ENCODE peak calls at places on chromosomes 13 and 19, in four cellular contexts. One of them, this sample, is unnamed.

GRCh38 chr13:90281709-90282108 is 1065.8 kb upstream of the MIR17HG start:
- DNase-seq in SK-N-SH: no peak
- DNase-seq in GM12878: no peak
- DNase-seq in H1: no peak
- DNase-seq in this sample: no peak

GRCh38 chr13:33838567-33839131 is 20.7 kb downstream of the RFC3 start:
- DNase-seq in GM12878: no peak
- DNase-seq in H1: no peak
- DNase-seq in SK-N-SH: no peak
- DNase-seq in this sample: no peak

GRCh38 chr13:20230913-20231838 is 943 bp downstream of the GJB6 start:
- DNase-seq in GM12878: no peak
- DNase-seq in SK-N-SH: no peak
- DNase-seq in H1: peak; percentile 54
- DNase-seq in this sample: no peak

GRCh38 chr19:20167020-20167644 is at the start of gene ZNF486:
- DNase-seq in GM12878: no peak
- DNase-seq in H1: peak; percentile 95
- DNase-seq in SK-N-SH: peak; percentile 85
- DNase-seq in this sample: peak; percentile 80

GRCh38 chr13:41313659-41314197 is 2.7 kb downstream of the NAA16 start:
- DNase-seq in GM12878: no peak
- DNase-seq in H1: no peak
- DNase-seq in SK-N-SH: no peak
- DNase-seq in this sample: no peak

GRCh38 chr19:46716013-46716671 is 772 bp downstream of the PRKD2 start:
- DNase-seq in H1: peak; percentile 77
- DNase-seq in GM12878: no peak
- DNase-seq in SK-N-SH: peak; percentile 82
- DNase-seq in this sample: no peak

GRCh38 chr19:46016426-46017094 is 6.3 kb downstream of the PGLYRP1 start:
- DNase-seq in SK-N-SH: peak; percentile 94
- DNase-seq in GM12878: peak; percentile 11
- DNase-seq in H1: peak; percentile 86
- DNase-seq in this sample: peak; percentile 43

GRCh38 chr13:97328222-97328790 is 105.7 kb upstream of the RAP2A start:
- DNase-seq in H1: no peak
- DNase-seq in GM12878: no peak
- DNase-seq in SK-N-SH: no peak
- DNase-seq in this sample: no peak

GRCh38 chr19:16822648-16823047 is 6.5 kb upstream of the SIN3B start:
- DNase-seq in GM12878: no peak
- DNase-seq in H1: no peak
- DNase-seq in SK-N-SH: no peak
- DNase-seq in this sample: no peak

GRCh38 chr19:46999878-47000277 is 19.8 kb upstream of the NPAS1 start:
- DNase-seq in GM12878: no peak
- DNase-seq in SK-N-SH: no peak
- DNase-seq in H1: no peak
- DNase-seq in this sample: no peak

GRCh38 chr19:16588089-16588823 is 16.0 kb upstream of the SLC35E1 start:
- DNase-seq in SK-N-SH: peak; percentile 68
- DNase-seq in GM12878: peak; percentile 90
- DNase-seq in H1: no peak
- DNase-seq in this sample: no peak

GRCh38 chr19:9871626-9872338 is 36.7 kb downstream of the PIN1 start:
- DNase-seq in SK-N-SH: no peak
- DNase-seq in H1: no peak
- DNase-seq in GM12878: no peak
- DNase-seq in this sample: peak; percentile 79

GRCh38 chr19:45424191-45425058 is 708 bp upstream of the ERCC1 start:
- DNase-seq in GM12878: no peak
- DNase-seq in SK-N-SH: peak; percentile 67
- DNase-seq in H1: peak; percentile 76
- DNase-seq in this sample: peak; percentile 86

GRCh38 chr13:107450931-107451330 is 764.4 kb downstream of the LIG4 start:
- DNase-seq in GM12878: no peak
- DNase-seq in H1: no peak
- DNase-seq in SK-N-SH: no peak
- DNase-seq in this sample: no peak

GRCh38 chr19:52516191-52516590 is 11.3 kb upstream of the ZNF808 start:
- DNase-seq in H1: no peak
- DNase-seq in SK-N-SH: no peak
- DNase-seq in GM12878: no peak
- DNase-seq in this sample: no peak

GRCh38 chr13:64675256-64675892 is 2554.8 kb downstream of the PCDH9 start:
- DNase-seq in SK-N-SH: no peak
- DNase-seq in H1: no peak
- DNase-seq in GM12878: no peak
- DNase-seq in this sample: peak; percentile 32

GRCh38 chr13:77222909-77223308 is 104.0 kb downstream of the MYCBP2 start:
- DNase-seq in H1: no peak
- DNase-seq in SK-N-SH: no peak
- DNase-seq in GM12878: no peak
- DNase-seq in this sample: no peak

GRCh38 chr19:29544656-29545360 is 19.0 kb downstream of the VSTM2B start:
- DNase-seq in H1: peak; percentile 31
- DNase-seq in SK-N-SH: no peak
- DNase-seq in GM12878: no peak
- DNase-seq in this sample: no peak

GRCh38 chr13:19984430-19985218 is 26.1 kb downstream of the ZMYM2 start:
- DNase-seq in SK-N-SH: peak; percentile 20
- DNase-seq in H1: no peak
- DNase-seq in GM12878: peak; percentile 50
- DNase-seq in this sample: peak; percentile 16

GRCh38 chr13:24261566-24261965 is 47.8 kb upstream of the C1QTNF9 start:
- DNase-seq in GM12878: no peak
- DNase-seq in SK-N-SH: no peak
- DNase-seq in H1: no peak
- DNase-seq in this sample: no peak

GRCh38 chr13:107851670-107852460 is 363.5 kb downstream of the LIG4 start:
- DNase-seq in GM12878: no peak
- DNase-seq in H1: no peak
- DNase-seq in SK-N-SH: no peak
- DNase-seq in this sample: no peak

GRCh38 chr19:46944918-46945628 is 74.6 kb upstream of the NPAS1 start:
- DNase-seq in GM12878: no peak
- DNase-seq in H1: peak; percentile 52
- DNase-seq in SK-N-SH: peak; percentile 34
- DNase-seq in this sample: no peak

GRCh38 chr13:83907196-83907989 is 25.1 kb upstream of the SLITRK1 start:
- DNase-seq in H1: no peak
- DNase-seq in SK-N-SH: no peak
- DNase-seq in GM12878: no peak
- DNase-seq in this sample: no peak

GRCh38 chr13:77810430-77810829 is 108.2 kb downstream of the EDNRB start:
- DNase-seq in SK-N-SH: peak; percentile 23
- DNase-seq in GM12878: no peak
- DNase-seq in H1: no peak
- DNase-seq in this sample: no peak

GRCh38 chr19:23673132-23673531 is 13.9 kb downstream of the ZNF675 start:
- DNase-seq in GM12878: no peak
- DNase-seq in SK-N-SH: no peak
- DNase-seq in H1: no peak
- DNase-seq in this sample: no peak

GRCh38 chr13:31970237-31970930 is 61.2 kb upstream of the FRY start:
- DNase-seq in SK-N-SH: no peak
- DNase-seq in H1: no peak
- DNase-seq in GM12878: no peak
- DNase-seq in this sample: no peak

GRCh38 chr13:30465541-30466357 is at the start of gene HMGB1:
- DNase-seq in H1: peak; percentile 94
- DNase-seq in SK-N-SH: peak; percentile 88
- DNase-seq in GM12878: peak; percentile 97
- DNase-seq in this sample: peak; percentile 98

GRCh38 chr19:52600639-52601024 is 30.5 kb downstream of the ZNF701 start:
- DNase-seq in H1: no peak
- DNase-seq in GM12878: no peak
- DNase-seq in SK-N-SH: no peak
- DNase-seq in this sample: peak; percentile 54

GRCh38 chr19:46815833-46816627 is 27.6 kb upstream of the SLC1A5 start:
- DNase-seq in SK-N-SH: no peak
- DNase-seq in H1: no peak
- DNase-seq in GM12878: no peak
- DNase-seq in this sample: peak; percentile 67

GRCh38 chr19:15107056-15108010 is at the start of gene SYDE1:
- DNase-seq in SK-N-SH: peak; percentile 88
- DNase-seq in H1: peak; percentile 83
- DNase-seq in GM12878: no peak
- DNase-seq in this sample: peak; percentile 50

GRCh38 chr19:18322759-18323460 is at the start of gene LSM4:
- DNase-seq in SK-N-SH: peak; percentile 97
- DNase-seq in H1: peak; percentile 99
- DNase-seq in GM12878: peak; percentile 96
- DNase-seq in this sample: peak; percentile 95
- H3K4me1 ChIP-seq in SK-N-SH: peaks cover 30% of the 10 kb centered on the region
- H3K4me1 ChIP-seq in H1: peaks cover 7% of the 10 kb centered on the region
- H3K4me1 ChIP-seq in GM12878: peaks cover 32% of the 10 kb centered on the region
- H3K4me1 ChIP-seq in this sample: peaks cover 73% of the 10 kb centered on the region

GRCh38 chr19:13839938-13840750 is 36.8 kb upstream of the NANOS3 start:
- DNase-seq in GM12878: no peak
- DNase-seq in H1: no peak
- DNase-seq in SK-N-SH: no peak
- DNase-seq in this sample: no peak
- TF ChIP-seq TCF12 in GM12878: no peak
- TF ChIP-seq TCF12 in H1: no peak
- TF ChIP-seq TCF12 in SK-N-SH: no peak
- TF ChIP-seq TCF12 in this sample: no peak

GRCh38 chr13:51261610-51262249 is 39.5 kb downstream of the FAM124A start:
- DNase-seq in SK-N-SH: no peak
- DNase-seq in GM12878: no peak
- DNase-seq in H1: peak; percentile 43
- DNase-seq in this sample: no peak
- H3K4me1 ChIP-seq in SK-N-SH: peaks cover 18% of the 10 kb centered on the region
- H3K4me1 ChIP-seq in GM12878: no peaks in the 10 kb centered on the region
- H3K4me1 ChIP-seq in H1: peaks cover 15% of the 10 kb centered on the region
- H3K4me1 ChIP-seq in this sample: no peaks in the 10 kb centered on the region

GRCh38 chr13:110497003-110497402 is 64.5 kb downstream of the RAB20 start:
- DNase-seq in GM12878: no peak
- DNase-seq in H1: no peak
- DNase-seq in SK-N-SH: no peak
- DNase-seq in this sample: no peak
- TF ChIP-seq TCF12 in GM12878: no peak
- TF ChIP-seq TCF12 in H1: no peak
- TF ChIP-seq TCF12 in SK-N-SH: no peak
- TF ChIP-seq TCF12 in this sample: no peak

GRCh38 chr19:4393947-4394590 is 6.3 kb downstream of the SH3GL1 start:
- DNase-seq in SK-N-SH: no peak
- DNase-seq in H1: no peak
- DNase-seq in GM12878: no peak
- DNase-seq in this sample: no peak
- H3K4me1 ChIP-seq in SK-N-SH: peaks cover 23% of the 10 kb centered on the region
- H3K4me1 ChIP-seq in H1: peaks cover 34% of the 10 kb centered on the region
- H3K4me1 ChIP-seq in GM12878: peaks cover 8% of the 10 kb centered on the region
- H3K4me1 ChIP-seq in this sample: peaks cover 93% of the 10 kb centered on the region

DNA sequence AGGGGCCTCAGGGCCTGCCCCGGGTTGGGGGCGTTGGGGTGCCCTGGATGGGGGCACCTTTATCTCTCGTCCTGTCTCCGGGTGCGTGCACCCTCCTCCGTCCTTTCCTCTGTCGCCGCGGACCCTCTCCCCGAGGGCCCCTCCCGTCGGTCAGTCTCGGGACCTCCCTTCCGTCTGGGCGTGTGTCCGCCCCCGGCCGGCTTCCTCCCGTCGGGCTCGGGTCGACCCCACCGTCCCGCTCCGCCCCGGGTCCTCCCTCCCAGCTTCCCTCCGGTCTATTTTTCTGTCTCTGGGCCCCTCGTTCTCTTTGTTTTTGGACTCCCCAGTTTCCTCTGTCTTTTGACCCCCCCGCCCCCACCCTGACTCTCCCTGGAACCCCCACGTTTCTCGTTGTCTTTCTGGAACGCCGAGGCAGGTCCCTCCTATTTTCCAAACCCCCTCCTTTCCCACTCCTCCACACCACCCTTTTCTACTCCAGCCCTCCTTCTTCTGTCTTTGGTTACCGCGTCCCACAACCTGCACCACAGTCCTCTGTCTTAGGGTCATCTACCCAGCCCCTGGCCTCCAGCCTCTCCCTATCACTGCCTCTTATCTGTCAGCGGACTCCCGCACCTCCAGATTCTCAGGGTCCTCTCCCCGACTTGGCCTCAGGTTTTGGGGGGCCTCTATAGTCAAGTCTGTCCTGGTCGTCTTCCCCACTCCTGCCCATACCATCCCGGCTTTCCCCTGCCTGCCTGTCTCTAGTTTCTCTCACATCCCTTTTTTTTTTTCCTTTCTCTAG is 757 bp downstream of the EGLN2 start:
- DNase-seq in GM12878: no peak
- DNase-seq in SK-N-SH: peak; percentile 69
- DNase-seq in H1: peak; percentile 73
- DNase-seq in this sample: no peak
- TF ChIP-seq TCF12 in GM12878: no peak
- TF ChIP-seq TCF12 in SK-N-SH: no peak
- TF ChIP-seq TCF12 in H1: no peak
- TF ChIP-seq TCF12 in this sample: no peak

GRCh38 chr19:18494267-18494607 is 27.6 kb downstream of the ELL start:
- DNase-seq in H1: no peak
- DNase-seq in GM12878: no peak
- DNase-seq in SK-N-SH: no peak
- DNase-seq in this sample: no peak
- H3K4me1 ChIP-seq in H1: peaks cover 9% of the 10 kb centered on the region
- H3K4me1 ChIP-seq in GM12878: peaks cover 22% of the 10 kb centered on the region
- H3K4me1 ChIP-seq in SK-N-SH: peaks cover 53% of the 10 kb centered on the region
- H3K4me1 ChIP-seq in this sample: peaks cover 62% of the 10 kb centered on the region

GRCh38 chr19:1794424-1795185 is 17.5 kb downstream of the ATP8B3 start:
- DNase-seq in SK-N-SH: no peak
- DNase-seq in GM12878: no peak
- DNase-seq in H1: no peak
- DNase-seq in this sample: no peak
- TF ChIP-seq TCF12 in SK-N-SH: no peak
- TF ChIP-seq TCF12 in GM12878: no peak
- TF ChIP-seq TCF12 in H1: no peak
- TF ChIP-seq TCF12 in this sample: no peak

GRCh38 chr13:113748862-113749451 is 10.1 kb upstream of the TMEM255B start:
- DNase-seq in SK-N-SH: no peak
- DNase-seq in GM12878: no peak
- DNase-seq in H1: no peak
- DNase-seq in this sample: no peak

GRCh38 chr13:113750554-113751399 is 8.2 kb upstream of the TMEM255B start:
- DNase-seq in SK-N-SH: no peak
- DNase-seq in GM12878: no peak
- DNase-seq in H1: no peak
- DNase-seq in this sample: no peak

GRCh38 chr13:113751491-113751890 is 7.5 kb upstream of the TMEM255B start:
- DNase-seq in GM12878: no peak
- DNase-seq in H1: no peak
- DNase-seq in SK-N-SH: no peak
- DNase-seq in this sample: no peak

GRCh38 chr13:113749507-113749906 is 9.5 kb upstream of the TMEM255B start:
- DNase-seq in H1: no peak
- DNase-seq in GM12878: no peak
- DNase-seq in SK-N-SH: no peak
- DNase-seq in this sample: no peak

GRCh38 chr13:113749956-113750355 is 9.1 kb upstream of the TMEM255B start:
- DNase-seq in GM12878: no peak
- DNase-seq in SK-N-SH: no peak
- DNase-seq in H1: no peak
- DNase-seq in this sample: no peak
- H3K4me1 ChIP-seq in GM12878: no peaks in the 10 kb centered on the region
- H3K4me1 ChIP-seq in SK-N-SH: peaks cover 22% of the 10 kb centered on the region
- H3K4me1 ChIP-seq in H1: peaks cover 2% of the 10 kb centered on the region
- H3K4me1 ChIP-seq in this sample: peaks cover 37% of the 10 kb centered on the region